ENCODE peak calls at places on chromosome 21, in eight cellular contexts. O is spleen, I is breast epithelium, K is uterus, B is right atrium auricular region, V is GM10248, R is cardiac fibroblast, A is pancreas. E is an unnamed sample.
A peak's percentile ranks its signal among the peaks of the same experiment; 100 is the strongest.

GRCh38 chr21:28913071-28913470 is 79.6 kb downstream of the LTN1 start:
- DNase-seq in V (no peak), R (no peak), B (no peak), A (no peak), K (no peak), I (no peak), O (no peak), E (no peak)

GRCh38 chr21:45301521-45302081 is 13.9 kb upstream of the POFUT2 start:
- DNase-seq in I (no peak), K (no peak), O (peak; percentile 61), B (no peak), A (no peak), V (no peak), R (no peak), E (peak; percentile 66)

GRCh38 chr21:18913914-18914313 is 510.3 kb upstream of the TMPRSS15 start:
- DNase-seq in A (no peak), O (no peak), I (no peak), K (no peak), V (no peak), B (no peak), R (no peak), E (peak; percentile 33)

GRCh38 chr21:45299026-45299863 is 11.6 kb upstream of the POFUT2 start:
- DNase-seq in I (peak; percentile 38), A (no peak), K (peak; percentile 13), O (peak; percentile 64), V (no peak), B (peak; percentile 89), R (peak; percentile 65), E (peak; percentile 67)

GRCh38 chr21:45309541-45310381 is 22.1 kb upstream of the POFUT2 start:
- DNase-seq in I (no peak), V (no peak), K (no peak), R (no peak), B (no peak), A (no peak), O (peak; percentile 81), E (peak; percentile 67)

GRCh38 chr21:17900281-17900989 is 81.3 kb upstream of the C21orf91 start:
- DNase-seq in A (no peak), B (no peak), K (no peak), R (no peak), I (no peak), V (no peak), O (no peak), E (no peak)

GRCh38 chr21:38863291-38863690 is 57.6 kb downstream of the ETS2 start:
- DNase-seq in K (no peak), A (no peak), R (no peak), I (no peak), V (no peak), B (no peak), O (no peak), E (no peak)

GRCh38 chr21:45594721-45595489 is 48.6 kb upstream of the PCBP3 start:
- DNase-seq in B (no peak), K (no peak), A (no peak), I (no peak), O (peak; percentile 64), R (no peak), V (no peak), E (peak; percentile 43)

GRCh38 chr21:46562964-46563607 is 41.8 kb downstream of the S100B start:
- DNase-seq in R (peak; percentile 6), B (no peak), K (no peak), A (no peak), I (no peak), V (no peak), O (no peak), E (no peak)

GRCh38 chr21:25888711-25889110 is 153.9 kb downstream of the GABPA start:
- DNase-seq in R (no peak), O (no peak), B (no peak), I (no peak), A (no peak), K (no peak), V (no peak), E (no peak)

GRCh38 chr21:28345934-28346333 is 646.7 kb downstream of the LTN1 start:
- DNase-seq in V (no peak), B (no peak), A (no peak), R (no peak), I (no peak), O (no peak), K (no peak), E (no peak)

GRCh38 chr21:25039461-25040380 is 567.6 kb downstream of the MRPL39 start:
- DNase-seq in K (no peak), I (no peak), R (peak; percentile 2), V (peak; percentile 15), A (no peak), O (no peak), B (no peak), E (no peak)

GRCh38 chr21:46060596-46061061 is 37.3 kb upstream of the COL6A2 start:
- DNase-seq in O (peak; percentile 56), I (no peak), V (no peak), K (peak; percentile 93), B (peak; percentile 91), R (peak; percentile 99), A (no peak), E (peak; percentile 90)

GRCh38 chr21:45030637-45031218 is 43.7 kb upstream of the ADARB1 start:
- DNase-seq in V (no peak), A (no peak), B (no peak), R (peak; percentile 41), I (peak; percentile 28), O (no peak), K (no peak), E (no peak)

GRCh38 chr21:35730325-35730724 is 330.0 kb downstream of the SETD4 start:
- DNase-seq in K (no peak), O (no peak), I (no peak), B (no peak), V (no peak), A (no peak), R (no peak), E (no peak)
- TF ChIP-seq CTCF in K (no peak), O (no peak), I (no peak), B (no peak), V (no peak), A (no peak), R (no peak), E (no peak)

DNA sequence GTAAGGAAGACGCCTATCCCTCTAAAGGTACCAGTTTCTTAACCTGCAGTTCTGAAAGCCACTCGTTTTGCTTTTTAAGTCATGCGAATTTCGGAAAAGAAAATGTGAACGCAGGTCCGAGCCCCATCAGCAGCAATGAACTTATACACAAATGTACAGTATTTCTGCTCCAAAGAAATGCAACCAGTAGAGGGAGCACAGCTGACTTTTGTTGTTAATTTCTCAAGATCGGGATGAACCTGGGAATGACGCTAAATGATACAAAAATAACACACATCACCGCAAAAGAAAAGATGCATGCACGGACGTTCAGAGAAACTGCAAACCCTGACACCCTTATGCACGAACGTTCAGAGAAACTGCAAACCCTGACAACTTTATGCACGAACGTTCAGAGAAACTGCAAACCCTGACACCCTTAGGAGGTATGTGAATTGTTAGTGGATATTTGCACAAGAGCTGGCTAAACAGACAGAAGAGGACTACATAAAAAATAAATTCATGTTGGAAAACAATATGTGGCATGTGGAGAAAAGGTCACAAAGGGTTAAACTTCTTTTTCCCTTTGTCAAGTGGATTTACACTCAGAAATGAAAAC is 3.5 kb upstream of the TIAM1 start:
- DNase-seq in B (no peak), O (no peak), V (no peak), I (no peak), K (no peak), R (peak; percentile 61), A (no peak), E (no peak)
- TF ChIP-seq CTCF in B (no peak), O (no peak), V (peak; percentile 26), I (no peak), K (no peak), R (peak; percentile 46), A (peak; percentile 14), E (peak; percentile 83)

GRCh38 chr21:34891610-34891943 is 157.5 kb downstream of the RUNX1 start:
- DNase-seq in I (no peak), V (no peak), A (no peak), K (no peak), B (no peak), R (no peak), O (no peak), E (no peak)

GRCh38 chr21:34890724-34891609 is 158.1 kb downstream of the RUNX1 start:
- DNase-seq in R (peak; percentile 51), V (no peak), O (peak; percentile 87), I (no peak), B (no peak), A (no peak), K (no peak), E (no peak)

GRCh38 chr21:34889537-34890257 is 159.4 kb downstream of the RUNX1 start:
- DNase-seq in I (peak; percentile 65), A (peak; percentile 75), V (peak; percentile 88), O (peak; percentile 97), B (peak; percentile 66), K (peak; percentile 36), R (peak; percentile 84), E (peak; percentile 94)

GRCh38 chr21:34889287-34889536 is 159.9 kb downstream of the RUNX1 start:
- DNase-seq in A (no peak), B (peak; percentile 67), R (peak; percentile 80), V (peak; percentile 48), K (peak; percentile 25), I (no peak), O (peak; percentile 91), E (peak; percentile 92)

GRCh38 chr21:34890258-34890723 is 158.8 kb downstream of the RUNX1 start:
- DNase-seq in V (no peak), A (peak; percentile 29), O (no peak), B (no peak), K (no peak), R (no peak), I (no peak), E (no peak)
- TF ChIP-seq CTCF in V (no peak), A (no peak), O (peak; percentile 7), B (no peak), K (no peak), R (no peak), I (no peak), E (peak; percentile 69)

GRCh38 chr21:37582613-37583012 is 216.0 kb downstream of the DYRK1A start:
- DNase-seq in K (peak; percentile 27), B (no peak), I (no peak), A (no peak), V (peak; percentile 55), R (peak; percentile 77), O (no peak), E (no peak)
- TF ChIP-seq CTCF in K (peak; percentile 67), B (no peak), I (no peak), A (peak; percentile 28), V (peak; percentile 65), R (peak; percentile 75), O (peak; percentile 53), E (peak; percentile 80)

DNA sequence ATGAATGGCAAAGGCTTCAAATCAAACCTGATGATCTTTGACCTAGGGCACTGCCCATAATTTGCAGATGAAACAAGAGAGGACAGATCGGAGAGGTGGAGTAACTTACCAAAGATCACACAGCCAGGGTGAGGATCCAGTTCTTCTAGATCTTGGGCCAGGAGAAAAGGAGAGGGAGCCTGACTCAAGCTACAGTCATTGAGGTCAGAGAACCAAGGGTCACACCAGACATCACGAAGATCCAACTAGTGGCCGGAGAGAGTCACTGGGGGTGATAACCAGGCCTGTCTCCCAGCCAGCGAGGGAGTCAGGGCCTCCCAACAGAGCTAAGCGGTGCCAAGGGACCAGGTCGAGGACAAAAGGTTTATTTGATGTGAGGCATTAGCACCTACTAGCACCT is 115.0 kb downstream of the RIPK4 start:
- DNase-seq in O (peak; percentile 31), V (no peak), A (no peak), I (no peak), K (no peak), R (peak; percentile 73), B (no peak), E (no peak)
- TF ChIP-seq CTCF in O (no peak), V (no peak), A (no peak), I (no peak), K (no peak), R (peak; percentile 14), B (no peak), E (no peak)

GRCh38 chr21:15037095-15037730 is 27.6 kb downstream of the NRIP1 start:
- DNase-seq in V (no peak), O (no peak), B (no peak), K (no peak), I (no peak), R (no peak), A (no peak), E (no peak)
- TF ChIP-seq CTCF in V (no peak), O (no peak), B (no peak), K (no peak), I (no peak), R (no peak), A (no peak), E (no peak)